ENCODE peak calls at places on chromosomes 1 and 21, in four cellular contexts. S is Peyer's patch, J is spleen, E is stomach. K is an unnamed sample.

GRCh38 chr1:234743866-234744581 is 134.0 kb upstream of the IRF2BP2 start:
- DNase-seq in S (no peak), E (no peak), J (no peak), K (no peak)

GRCh38 chr21:33268736-33269441 is 2.7 kb downstream of the IL10RB start:
- DNase-seq in J (no peak), E (peak; percentile 99), S (peak; percentile 96), K (peak; percentile 97)

GRCh38 chr1:162271972-162272371 is 104.7 kb downstream of the SPATA46 start:
- DNase-seq in S (no peak), J (no peak), E (no peak), K (no peak)

GRCh38 chr1:116910379-116911165 is 856 bp downstream of the PTGFRN start:
- DNase-seq in J (peak; percentile 84), S (peak; percentile 78), E (peak; percentile 61), K (peak; percentile 65)

GRCh38 chr1:27372022-27372807 is 2.4 kb downstream of the FCN3 start:
- DNase-seq in S (no peak), E (no peak), J (no peak), K (no peak)

GRCh38 chr1:119948342-119949214 is 52.3 kb upstream of the ADAM30 start:
- DNase-seq in E (peak; percentile 83), S (peak; percentile 81), J (peak; percentile 89), K (peak; percentile 82)

GRCh38 chr1:17274186-17275170 is 25.6 kb downstream of the PADI3 start:
- DNase-seq in J (peak; percentile 82), S (peak; percentile 78), E (peak; percentile 32), K (peak; percentile 74)

GRCh38 chr1:20429296-20429695 is 56.7 kb downstream of the CAMK2N1 start:
- DNase-seq in S (no peak), E (no peak), J (no peak), K (no peak)

GRCh38 chr1:81254560-81254959 is 546.2 kb upstream of the ADGRL2 start:
- DNase-seq in E (no peak), S (no peak), J (no peak), K (no peak)

GRCh38 chr1:180962178-180962577 is 49.5 kb downstream of the KIAA1614 start:
- DNase-seq in J (no peak), S (no peak), E (no peak), K (peak; percentile 35)

GRCh38 chr1:155127105-155127671 is 488 bp upstream of the EFNA1 start:
- DNase-seq in J (peak; percentile 79), S (peak; percentile 90), E (peak; percentile 82), K (peak; percentile 89)
- TF ChIP-seq POLR2A in J (no peak), S (peak; percentile 93), E (no peak), K (peak; percentile 83)

GRCh38 chr1:8663915-8664331 is 153.5 kb downstream of the RERE start:
- DNase-seq in S (no peak), E (peak; percentile 35), J (no peak), K (peak; percentile 28)
- H3K4me3 ChIP-seq in S (no peak overlapping the region), E (no peak overlapping the region), J (no peak overlapping the region), K (no peak overlapping the region)

GRCh38 chr1:203628997-203629508 is 2.4 kb downstream of the ATP2B4 start:
- DNase-seq in E (no peak), S (no peak), J (no peak), K (no peak)
- TF ChIP-seq POLR2A in E (no peak), S (no peak), J (no peak), K (no peak)

GRCh38 chr1:160403244-160403643 is 2.9 kb downstream of the VANGL2 start:
- DNase-seq in E (no peak), J (no peak), S (no peak), K (no peak)
- H3K4me3 ChIP-seq in E (no peak overlapping the region), J (no peak overlapping the region), S (no peak overlapping the region), K (no peak overlapping the region)